ENCODE peak calls at places on chromosomes 7 and 10, in nine cellular contexts. One of them, this sample, is unnamed.

GRCh38 chr7:85186521-85187241 is at the start of gene SEMA3D:
- DNase-seq in mammary epithelial cell: peak
- DNase-seq in activated B cell treated with CpG ODN at 0.5 μM for 24 hours: peak
- DNase-seq in body of pancreas: peak
- DNase-seq in bronchial epithelial cell: peak
- DNase-seq in BJ: no peak
- DNase-seq in neural crest cell: peak
- DNase-seq in activated CD8-positive, alpha-beta T cell treated with anti-CD3 and anti-CD28 coated beads for 36 hours: peak
- DNase-seq in dorsolateral prefrontal cortex: peak
- DNase-seq in this sample: peak

GRCh38 chr7:140541513-140542192 is 62.3 kb upstream of the MKRN1 start:
- DNase-seq in mammary epithelial cell: peak
- DNase-seq in activated B cell treated with CpG ODN at 0.5 μM for 24 hours: no peak
- DNase-seq in body of pancreas: no peak
- DNase-seq in bronchial epithelial cell: peak
- DNase-seq in BJ: no peak
- DNase-seq in neural crest cell: peak
- DNase-seq in activated CD8-positive, alpha-beta T cell treated with anti-CD3 and anti-CD28 coated beads for 36 hours: no peak
- DNase-seq in dorsolateral prefrontal cortex: no peak
- DNase-seq in this sample: peak

GRCh38 chr10:114678806-114679205 is 20.7 kb upstream of the ABLIM1 start:
- DNase-seq in mammary epithelial cell: no peak
- DNase-seq in activated B cell treated with CpG ODN at 0.5 μM for 24 hours: no peak
- DNase-seq in body of pancreas: no peak
- DNase-seq in bronchial epithelial cell: peak
- DNase-seq in BJ: no peak
- DNase-seq in neural crest cell: no peak
- DNase-seq in activated CD8-positive, alpha-beta T cell treated with anti-CD3 and anti-CD28 coated beads for 36 hours: no peak
- DNase-seq in dorsolateral prefrontal cortex: no peak
- DNase-seq in this sample: no peak

GRCh38 chr7:155296006-155296787 is 1.5 kb upstream of the INSIG1 start:
- DNase-seq in mammary epithelial cell: no peak
- DNase-seq in activated B cell treated with CpG ODN at 0.5 μM for 24 hours: no peak
- DNase-seq in body of pancreas: no peak
- DNase-seq in bronchial epithelial cell: no peak
- DNase-seq in BJ: no peak
- DNase-seq in neural crest cell: no peak
- DNase-seq in activated CD8-positive, alpha-beta T cell treated with anti-CD3 and anti-CD28 coated beads for 36 hours: no peak
- DNase-seq in dorsolateral prefrontal cortex: no peak
- DNase-seq in this sample: no peak

GRCh38 chr10:126207313-126207771 is 180.9 kb downstream of the ADAM12 start:
- DNase-seq in mammary epithelial cell: no peak
- DNase-seq in activated B cell treated with CpG ODN at 0.5 μM for 24 hours: no peak
- DNase-seq in body of pancreas: no peak
- DNase-seq in bronchial epithelial cell: no peak
- DNase-seq in BJ: peak
- DNase-seq in neural crest cell: no peak
- DNase-seq in activated CD8-positive, alpha-beta T cell treated with anti-CD3 and anti-CD28 coated beads for 36 hours: no peak
- DNase-seq in dorsolateral prefrontal cortex: no peak
- DNase-seq in this sample: no peak

GRCh38 chr7:71566991-71567390 is 435.0 kb downstream of the GALNT17 start:
- DNase-seq in mammary epithelial cell: no peak
- DNase-seq in activated B cell treated with CpG ODN at 0.5 μM for 24 hours: no peak
- DNase-seq in body of pancreas: no peak
- DNase-seq in bronchial epithelial cell: no peak
- DNase-seq in BJ: no peak
- DNase-seq in neural crest cell: no peak
- DNase-seq in activated CD8-positive, alpha-beta T cell treated with anti-CD3 and anti-CD28 coated beads for 36 hours: no peak
- DNase-seq in dorsolateral prefrontal cortex: no peak
- DNase-seq in this sample: no peak

GRCh38 chr10:510415-510881 is 179.0 kb downstream of the DIP2C start:
- DNase-seq in mammary epithelial cell: peak
- DNase-seq in activated B cell treated with CpG ODN at 0.5 μM for 24 hours: no peak
- DNase-seq in body of pancreas: no peak
- DNase-seq in bronchial epithelial cell: peak
- DNase-seq in BJ: no peak
- DNase-seq in neural crest cell: no peak
- DNase-seq in activated CD8-positive, alpha-beta T cell treated with anti-CD3 and anti-CD28 coated beads for 36 hours: no peak
- DNase-seq in dorsolateral prefrontal cortex: no peak
- DNase-seq in this sample: no peak

GRCh38 chr10:90344226-90344625 is 513.6 kb downstream of the HTR7 start:
- DNase-seq in mammary epithelial cell: peak
- DNase-seq in activated B cell treated with CpG ODN at 0.5 μM for 24 hours: no peak
- DNase-seq in body of pancreas: no peak
- DNase-seq in bronchial epithelial cell: peak
- DNase-seq in BJ: no peak
- DNase-seq in neural crest cell: no peak
- DNase-seq in activated CD8-positive, alpha-beta T cell treated with anti-CD3 and anti-CD28 coated beads for 36 hours: no peak
- DNase-seq in dorsolateral prefrontal cortex: no peak
- DNase-seq in this sample: no peak

GRCh38 chr10:10294801-10295515 is 722.7 kb upstream of the CELF2 start:
- DNase-seq in mammary epithelial cell: no peak
- DNase-seq in activated B cell treated with CpG ODN at 0.5 μM for 24 hours: no peak
- DNase-seq in body of pancreas: no peak
- DNase-seq in bronchial epithelial cell: no peak
- DNase-seq in BJ: no peak
- DNase-seq in neural crest cell: no peak
- DNase-seq in activated CD8-positive, alpha-beta T cell treated with anti-CD3 and anti-CD28 coated beads for 36 hours: no peak
- DNase-seq in dorsolateral prefrontal cortex: peak
- DNase-seq in this sample: no peak

DNA sequence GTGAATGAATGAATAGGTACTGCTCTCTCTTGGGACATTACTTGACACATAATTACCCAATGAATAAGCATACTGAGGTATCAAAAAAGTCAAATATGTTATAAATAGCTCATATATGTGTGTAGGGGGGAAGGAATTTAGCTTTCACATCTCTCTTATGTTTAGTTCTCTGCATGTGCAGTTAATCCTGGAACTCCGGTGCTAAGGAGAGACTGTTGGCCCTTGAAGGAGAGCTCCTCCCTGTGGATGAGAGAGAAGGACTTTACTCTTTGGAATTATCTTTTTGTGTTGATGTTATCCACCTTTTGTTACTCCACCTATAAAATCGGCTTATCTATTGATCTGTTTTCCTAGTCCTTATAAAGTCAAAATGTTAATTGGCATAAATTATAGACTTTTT is 1.2 kb downstream of the CFTR start:
- DNase-seq in mammary epithelial cell: no peak
- DNase-seq in activated B cell treated with CpG ODN at 0.5 μM for 24 hours: no peak
- DNase-seq in body of pancreas: no peak
- DNase-seq in bronchial epithelial cell: no peak
- DNase-seq in BJ: no peak
- DNase-seq in neural crest cell: no peak
- DNase-seq in activated CD8-positive, alpha-beta T cell treated with anti-CD3 and anti-CD28 coated beads for 36 hours: no peak
- DNase-seq in dorsolateral prefrontal cortex: no peak
- DNase-seq in this sample: no peak
- TF ChIP-seq CTCF in mammary epithelial cell: no peak
- TF ChIP-seq CTCF in activated B cell treated with CpG ODN at 0.5 μM for 24 hours: no peak
- TF ChIP-seq CTCF in body of pancreas: no peak
- TF ChIP-seq CTCF in bronchial epithelial cell: no peak
- TF ChIP-seq CTCF in BJ: no peak
- TF ChIP-seq CTCF in neural crest cell: no peak
- TF ChIP-seq CTCF in activated CD8-positive, alpha-beta T cell treated with anti-CD3 and anti-CD28 coated beads for 36 hours: no peak
- TF ChIP-seq CTCF in dorsolateral prefrontal cortex: no peak
- TF ChIP-seq CTCF in this sample: no peak

GRCh38 chr7:43456200-43456599 is 126.7 kb upstream of the STK17A start:
- DNase-seq in mammary epithelial cell: no peak
- DNase-seq in activated B cell treated with CpG ODN at 0.5 μM for 24 hours: no peak
- DNase-seq in body of pancreas: no peak
- DNase-seq in bronchial epithelial cell: no peak
- DNase-seq in BJ: no peak
- DNase-seq in neural crest cell: no peak
- DNase-seq in activated CD8-positive, alpha-beta T cell treated with anti-CD3 and anti-CD28 coated beads for 36 hours: no peak
- DNase-seq in dorsolateral prefrontal cortex: no peak
- DNase-seq in this sample: no peak
- TF ChIP-seq CTCF in mammary epithelial cell: peak
- TF ChIP-seq CTCF in activated B cell treated with CpG ODN at 0.5 μM for 24 hours: no peak
- TF ChIP-seq CTCF in body of pancreas: no peak
- TF ChIP-seq CTCF in bronchial epithelial cell: peak
- TF ChIP-seq CTCF in BJ: no peak
- TF ChIP-seq CTCF in neural crest cell: no peak
- TF ChIP-seq CTCF in activated CD8-positive, alpha-beta T cell treated with anti-CD3 and anti-CD28 coated beads for 36 hours: no peak
- TF ChIP-seq CTCF in dorsolateral prefrontal cortex: peak
- TF ChIP-seq CTCF in this sample: no peak

GRCh38 chr7:33128990-33129805 is at the start of gene BBS9:
- DNase-seq in mammary epithelial cell: peak
- DNase-seq in activated B cell treated with CpG ODN at 0.5 μM for 24 hours: peak
- DNase-seq in body of pancreas: peak
- DNase-seq in bronchial epithelial cell: peak
- DNase-seq in BJ: peak
- DNase-seq in neural crest cell: peak
- DNase-seq in activated CD8-positive, alpha-beta T cell treated with anti-CD3 and anti-CD28 coated beads for 36 hours: peak
- DNase-seq in dorsolateral prefrontal cortex: peak
- DNase-seq in this sample: peak
- TF ChIP-seq CTCF in mammary epithelial cell: peak
- TF ChIP-seq CTCF in activated B cell treated with CpG ODN at 0.5 μM for 24 hours: no peak
- TF ChIP-seq CTCF in body of pancreas: no peak
- TF ChIP-seq CTCF in bronchial epithelial cell: no peak
- TF ChIP-seq CTCF in BJ: peak
- TF ChIP-seq CTCF in neural crest cell: peak
- TF ChIP-seq CTCF in activated CD8-positive, alpha-beta T cell treated with anti-CD3 and anti-CD28 coated beads for 36 hours: no peak
- TF ChIP-seq CTCF in dorsolateral prefrontal cortex: peak
- TF ChIP-seq CTCF in this sample: peak

DNA sequence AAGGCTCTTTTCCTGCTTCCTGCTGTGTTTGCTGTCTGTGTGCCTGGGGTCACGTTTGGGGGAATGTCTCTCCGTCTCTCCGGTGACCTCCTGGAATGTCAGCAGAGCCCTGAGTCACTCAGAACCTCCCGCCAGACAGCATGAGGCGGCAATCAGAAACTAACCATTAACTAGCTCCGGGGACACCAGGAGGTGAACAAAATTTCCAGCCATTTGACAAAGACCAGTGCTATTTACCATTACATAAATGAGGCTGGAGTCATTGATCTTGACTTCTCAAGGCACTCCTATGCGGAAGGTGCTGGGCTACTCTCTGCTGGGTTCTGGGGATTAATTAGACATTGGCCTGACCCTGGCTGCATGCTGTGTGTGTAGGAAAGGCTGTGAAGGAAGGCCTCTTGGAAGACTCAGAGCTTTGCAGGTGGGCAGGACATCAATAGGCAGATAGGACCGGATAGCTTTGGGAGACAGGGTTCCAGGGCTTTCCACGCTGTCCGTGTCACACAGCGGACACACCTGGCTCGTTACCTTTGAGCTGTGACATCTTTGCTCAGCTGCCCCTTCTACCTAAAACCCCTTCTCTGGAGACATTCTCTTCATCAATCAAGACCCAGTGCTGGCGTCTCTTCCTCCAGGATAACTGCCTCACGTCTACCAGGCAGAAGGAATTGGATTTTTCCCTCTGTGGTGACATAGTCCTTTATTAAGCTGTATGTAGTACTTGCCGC is 77.0 kb downstream of the PFKFB3 start:
- DNase-seq in mammary epithelial cell: no peak
- DNase-seq in activated B cell treated with CpG ODN at 0.5 μM for 24 hours: no peak
- DNase-seq in body of pancreas: peak
- DNase-seq in bronchial epithelial cell: peak
- DNase-seq in BJ: peak
- DNase-seq in neural crest cell: peak
- DNase-seq in activated CD8-positive, alpha-beta T cell treated with anti-CD3 and anti-CD28 coated beads for 36 hours: no peak
- DNase-seq in dorsolateral prefrontal cortex: no peak
- DNase-seq in this sample: peak
- TF ChIP-seq CTCF in mammary epithelial cell: no peak
- TF ChIP-seq CTCF in activated B cell treated with CpG ODN at 0.5 μM for 24 hours: no peak
- TF ChIP-seq CTCF in body of pancreas: no peak
- TF ChIP-seq CTCF in bronchial epithelial cell: no peak
- TF ChIP-seq CTCF in BJ: no peak
- TF ChIP-seq CTCF in neural crest cell: no peak
- TF ChIP-seq CTCF in activated CD8-positive, alpha-beta T cell treated with anti-CD3 and anti-CD28 coated beads for 36 hours: no peak
- TF ChIP-seq CTCF in dorsolateral prefrontal cortex: no peak
- TF ChIP-seq CTCF in this sample: no peak

GRCh38 chr7:134420509-134421125 is 38.3 kb downstream of the AKR1B1 start:
- DNase-seq in mammary epithelial cell: peak
- DNase-seq in activated B cell treated with CpG ODN at 0.5 μM for 24 hours: no peak
- DNase-seq in body of pancreas: peak
- DNase-seq in bronchial epithelial cell: peak
- DNase-seq in BJ: no peak
- DNase-seq in neural crest cell: peak
- DNase-seq in activated CD8-positive, alpha-beta T cell treated with anti-CD3 and anti-CD28 coated beads for 36 hours: peak
- DNase-seq in dorsolateral prefrontal cortex: no peak
- DNase-seq in this sample: peak
- TF ChIP-seq CTCF in mammary epithelial cell: peak
- TF ChIP-seq CTCF in activated B cell treated with CpG ODN at 0.5 μM for 24 hours: no peak
- TF ChIP-seq CTCF in body of pancreas: peak
- TF ChIP-seq CTCF in bronchial epithelial cell: peak
- TF ChIP-seq CTCF in BJ: peak
- TF ChIP-seq CTCF in neural crest cell: peak
- TF ChIP-seq CTCF in activated CD8-positive, alpha-beta T cell treated with anti-CD3 and anti-CD28 coated beads for 36 hours: no peak
- TF ChIP-seq CTCF in dorsolateral prefrontal cortex: peak
- TF ChIP-seq CTCF in this sample: peak

GRCh38 chr10:72260588-72261322 is 13.0 kb upstream of the DDIT4 start:
- DNase-seq in mammary epithelial cell: peak
- DNase-seq in activated B cell treated with CpG ODN at 0.5 μM for 24 hours: peak
- DNase-seq in body of pancreas: peak
- DNase-seq in bronchial epithelial cell: peak
- DNase-seq in BJ: no peak
- DNase-seq in neural crest cell: peak
- DNase-seq in activated CD8-positive, alpha-beta T cell treated with anti-CD3 and anti-CD28 coated beads for 36 hours: peak
- DNase-seq in dorsolateral prefrontal cortex: peak
- DNase-seq in this sample: peak

GRCh38 chr10:72259491-72260214 is 14.1 kb upstream of the DDIT4 start:
- DNase-seq in mammary epithelial cell: no peak
- DNase-seq in activated B cell treated with CpG ODN at 0.5 μM for 24 hours: no peak
- DNase-seq in body of pancreas: no peak
- DNase-seq in bronchial epithelial cell: no peak
- DNase-seq in BJ: peak
- DNase-seq in neural crest cell: no peak
- DNase-seq in activated CD8-positive, alpha-beta T cell treated with anti-CD3 and anti-CD28 coated beads for 36 hours: peak
- DNase-seq in dorsolateral prefrontal cortex: no peak
- DNase-seq in this sample: no peak

GRCh38 chr10:72260215-72260587 is 13.5 kb upstream of the DDIT4 start:
- DNase-seq in mammary epithelial cell: no peak
- DNase-seq in activated B cell treated with CpG ODN at 0.5 μM for 24 hours: no peak
- DNase-seq in body of pancreas: no peak
- DNase-seq in bronchial epithelial cell: no peak
- DNase-seq in BJ: no peak
- DNase-seq in neural crest cell: no peak
- DNase-seq in activated CD8-positive, alpha-beta T cell treated with anti-CD3 and anti-CD28 coated beads for 36 hours: no peak
- DNase-seq in dorsolateral prefrontal cortex: no peak
- DNase-seq in this sample: no peak

GRCh38 chr10:72257051-72257892 is 16.5 kb upstream of the DDIT4 start:
- DNase-seq in mammary epithelial cell: no peak
- DNase-seq in activated B cell treated with CpG ODN at 0.5 μM for 24 hours: no peak
- DNase-seq in body of pancreas: no peak
- DNase-seq in bronchial epithelial cell: no peak
- DNase-seq in BJ: no peak
- DNase-seq in neural crest cell: no peak
- DNase-seq in activated CD8-positive, alpha-beta T cell treated with anti-CD3 and anti-CD28 coated beads for 36 hours: no peak
- DNase-seq in dorsolateral prefrontal cortex: no peak
- DNase-seq in this sample: no peak

GRCh38 chr10:72258617-72259016 is 15.1 kb upstream of the DDIT4 start:
- DNase-seq in mammary epithelial cell: no peak
- DNase-seq in activated B cell treated with CpG ODN at 0.5 μM for 24 hours: no peak
- DNase-seq in body of pancreas: no peak
- DNase-seq in bronchial epithelial cell: no peak
- DNase-seq in BJ: no peak
- DNase-seq in neural crest cell: no peak
- DNase-seq in activated CD8-positive, alpha-beta T cell treated with anti-CD3 and anti-CD28 coated beads for 36 hours: no peak
- DNase-seq in dorsolateral prefrontal cortex: no peak
- DNase-seq in this sample: no peak
- TF ChIP-seq CTCF in mammary epithelial cell: no peak
- TF ChIP-seq CTCF in activated B cell treated with CpG ODN at 0.5 μM for 24 hours: no peak
- TF ChIP-seq CTCF in body of pancreas: no peak
- TF ChIP-seq CTCF in bronchial epithelial cell: no peak
- TF ChIP-seq CTCF in BJ: no peak
- TF ChIP-seq CTCF in neural crest cell: no peak
- TF ChIP-seq CTCF in activated CD8-positive, alpha-beta T cell treated with anti-CD3 and anti-CD28 coated beads for 36 hours: no peak
- TF ChIP-seq CTCF in dorsolateral prefrontal cortex: no peak
- TF ChIP-seq CTCF in this sample: no peak

GRCh38 chr7:49243521-49243920 is 319.2 kb downstream of the CDC14C start:
- DNase-seq in mammary epithelial cell: no peak
- DNase-seq in activated B cell treated with CpG ODN at 0.5 μM for 24 hours: no peak
- DNase-seq in body of pancreas: no peak
- DNase-seq in bronchial epithelial cell: no peak
- DNase-seq in BJ: no peak
- DNase-seq in neural crest cell: no peak
- DNase-seq in activated CD8-positive, alpha-beta T cell treated with anti-CD3 and anti-CD28 coated beads for 36 hours: no peak
- DNase-seq in dorsolateral prefrontal cortex: no peak
- DNase-seq in this sample: no peak
- TF ChIP-seq CTCF in mammary epithelial cell: peak
- TF ChIP-seq CTCF in activated B cell treated with CpG ODN at 0.5 μM for 24 hours: no peak
- TF ChIP-seq CTCF in body of pancreas: no peak
- TF ChIP-seq CTCF in bronchial epithelial cell: no peak
- TF ChIP-seq CTCF in BJ: no peak
- TF ChIP-seq CTCF in neural crest cell: peak
- TF ChIP-seq CTCF in activated CD8-positive, alpha-beta T cell treated with anti-CD3 and anti-CD28 coated beads for 36 hours: no peak
- TF ChIP-seq CTCF in dorsolateral prefrontal cortex: no peak
- TF ChIP-seq CTCF in this sample: peak